ENCODE peak calls at places on chromosomes 13 and 19, in seven cellular contexts. W, D, A, U, Z, B and S are unnamed samples.

GRCh38 chr13:45092668-45093067 is 27.6 kb upstream of the GTF2F2 start:
- DNase-seq in W (no peak), D (no peak), A (no peak), U (no peak), Z (no peak), B (no peak), S (peak; percentile 23)

GRCh38 chr13:114047358-114047881 is 73.5 kb upstream of the C13orf46 start:
- DNase-seq in W (no peak), D (no peak), A (no peak), U (no peak), Z (no peak), B (no peak), S (peak; percentile 20)

GRCh38 chr19:4742717-4743646 is 19.3 kb upstream of the DPP9 start:
- DNase-seq in W (peak; percentile 68), D (no peak), A (peak; percentile 82), U (no peak), Z (peak; percentile 36), B (no peak), S (no peak)

GRCh38 chr13:27450921-27451461 is 627 bp upstream of the MTIF3 start:
- DNase-seq in W (peak; percentile 78), D (peak; percentile 76), A (peak; percentile 54), U (peak; percentile 58), Z (peak; percentile 23), B (no peak), S (peak; percentile 57)

GRCh38 chr19:10333758-10334339 is 520 bp upstream of the RAVER1 start:
- DNase-seq in W (peak; percentile 57), D (no peak), A (no peak), U (no peak), Z (no peak), B (no peak), S (peak; percentile 7)

GRCh38 chr19:55437410-55437809 is 5.7 kb downstream of the SHISA7 start:
- DNase-seq in W (peak; percentile 94), D (peak; percentile 67), A (no peak), U (no peak), Z (peak; percentile 87), B (no peak), S (peak; percentile 68)

GRCh38 chr19:39934584-39935233 is at the start of gene FCGBP:
- DNase-seq in W (no peak), D (peak; percentile 93), A (no peak), U (no peak), Z (no peak), B (no peak), S (no peak)

GRCh38 chr19:9528757-9529336 is 9.6 kb downstream of the ZNF426 start:
- DNase-seq in W (no peak), D (no peak), A (no peak), U (no peak), Z (peak; percentile 71), B (no peak), S (peak; percentile 19)

GRCh38 chr13:45718063-45718462 is 15.9 kb downstream of the CBY2 start:
- DNase-seq in W (peak; percentile 65), D (no peak), A (peak; percentile 48), U (no peak), Z (peak; percentile 84), B (no peak), S (peak; percentile 22)

GRCh38 chr13:111302045-111302722 is 18.3 kb upstream of the TEX29 start:
- DNase-seq in W (no peak), D (no peak), A (no peak), U (no peak), Z (no peak), B (no peak), S (no peak)

GRCh38 chr19:33780251-33780650 is 16.4 kb upstream of the KCTD15 start:
- DNase-seq in W (no peak), D (no peak), A (no peak), U (no peak), Z (peak; percentile 5), B (no peak), S (no peak)

GRCh38 chr19:33779849-33780248 is 16.8 kb upstream of the KCTD15 start:
- DNase-seq in W (no peak), D (no peak), A (no peak), U (no peak), Z (no peak), B (no peak), S (no peak)

GRCh38 chr19:33777351-33777750 is 19.3 kb upstream of the KCTD15 start:
- DNase-seq in W (peak; percentile 59), D (no peak), A (no peak), U (no peak), Z (no peak), B (no peak), S (no peak)

GRCh38 chr19:33777753-33778088 is 18.9 kb upstream of the KCTD15 start:
- DNase-seq in W (no peak), D (no peak), A (no peak), U (no peak), Z (no peak), B (no peak), S (no peak)

GRCh38 chr19:33778089-33778791 is 18.4 kb upstream of the KCTD15 start:
- DNase-seq in W (peak; percentile 99), D (peak; percentile 90), A (peak; percentile 98), U (peak; percentile 85), Z (peak; percentile 65), B (peak; percentile 73), S (peak; percentile 57)
- H3K4me3 ChIP-seq in W (no peak overlapping the region), D (no peak overlapping the region), A (peak overlapping the region; percentile 53), U (no peak overlapping the region), Z (no peak overlapping the region), B (no peak overlapping the region), S (no peak overlapping the region)

GRCh38 chr19:47613165-47614146 is 4.5 kb downstream of the BICRA start:
- DNase-seq in W (peak; percentile 79), D (no peak), A (peak; percentile 51), U (no peak), Z (peak; percentile 98), B (no peak), S (peak; percentile 78)

GRCh38 chr19:47609885-47610545 is 1.1 kb downstream of the BICRA start:
- DNase-seq in W (peak; percentile 82), D (peak; percentile 75), A (peak; percentile 86), U (peak; percentile 66), Z (peak; percentile 69), B (peak; percentile 66), S (peak; percentile 38)

GRCh38 chr19:47608908-47609879 is at the start of gene BICRA:
- DNase-seq in W (peak; percentile 94), D (peak; percentile 88), A (peak; percentile 92), U (peak; percentile 91), Z (peak; percentile 88), B (peak; percentile 84), S (peak; percentile 81)

GRCh38 chr19:47610546-47610894 is 1.6 kb downstream of the BICRA start:
- DNase-seq in W (no peak), D (no peak), A (no peak), U (no peak), Z (no peak), B (no peak), S (no peak)

DNA sequence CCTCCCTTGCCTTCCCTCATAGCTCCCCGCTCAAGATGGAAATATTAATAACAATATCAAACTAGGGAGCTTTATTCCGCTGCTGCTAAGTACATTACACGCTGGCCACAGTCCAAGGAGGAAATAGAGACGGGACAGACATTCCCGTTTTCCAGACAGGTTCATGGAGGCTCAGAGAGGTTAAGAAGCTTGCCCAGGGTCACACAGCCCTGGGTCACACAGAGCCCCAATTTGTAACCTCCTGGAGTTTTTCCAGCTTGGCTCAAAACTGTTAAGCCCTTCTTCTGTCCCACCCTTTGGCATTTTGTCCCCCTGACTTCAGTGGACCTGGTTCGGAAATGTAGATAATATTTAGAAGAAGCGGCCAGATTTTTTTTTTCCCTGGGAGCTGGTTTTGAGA is 2.0 kb downstream of the BICRA start:
- DNase-seq in W (no peak), D (no peak), A (no peak), U (no peak), Z (no peak), B (no peak), S (no peak)
- H3K4me3 ChIP-seq in W (no peak overlapping the region), D (no peak overlapping the region), A (peak overlapping the region; percentile 77), U (no peak overlapping the region), Z (no peak overlapping the region), B (no peak overlapping the region), S (no peak overlapping the region)

GRCh38 chr13:30466841-30467252 is 1.1 kb upstream of the HMGB1 start:
- DNase-seq in W (no peak), D (no peak), A (no peak), U (no peak), Z (peak; percentile 59), B (no peak), S (peak; percentile 27)
- H3K4me3 ChIP-seq in W (no peak overlapping the region), D (no peak overlapping the region), A (peak overlapping the region; percentile 92), U (no peak overlapping the region), Z (no peak overlapping the region), B (no peak overlapping the region), S (no peak overlapping the region)

GRCh38 chr13:69948016-69948415 is 159.6 kb upstream of the ATXN8OS start:
- DNase-seq in W (no peak), D (no peak), A (no peak), U (no peak), Z (no peak), B (no peak), S (no peak)
- H3K4me3 ChIP-seq in W (no peak overlapping the region), D (no peak overlapping the region), A (no peak overlapping the region), U (no peak overlapping the region), Z (no peak overlapping the region), B (no peak overlapping the region), S (no peak overlapping the region)

DNA sequence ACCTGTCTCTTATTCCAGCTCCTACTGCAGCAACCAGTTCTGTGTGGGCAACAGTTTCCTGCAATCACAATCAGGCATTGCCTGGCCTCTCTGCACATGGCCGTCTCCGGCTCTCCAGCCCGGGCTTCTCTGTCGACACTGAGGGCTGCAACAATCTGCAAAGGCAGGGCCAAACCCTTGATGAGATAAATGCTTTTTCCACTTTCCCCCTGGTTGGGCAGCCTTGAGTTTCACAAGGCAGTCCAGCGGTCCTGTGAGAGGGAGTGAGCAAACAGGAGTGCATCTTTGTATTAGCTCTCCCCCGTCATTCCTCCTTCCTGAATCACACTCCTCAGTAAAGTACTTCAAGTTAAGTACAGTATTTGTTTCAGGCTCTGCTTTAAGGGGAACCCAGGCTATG is 40.7 kb upstream of the VWA8 start:
- DNase-seq in W (peak; percentile 13), D (no peak), A (no peak), U (no peak), Z (peak; percentile 34), B (no peak), S (peak; percentile 73)
- H3K4me3 ChIP-seq in W (no peak overlapping the region), D (no peak overlapping the region), A (no peak overlapping the region), U (no peak overlapping the region), Z (no peak overlapping the region), B (no peak overlapping the region), S (no peak overlapping the region)

DNA sequence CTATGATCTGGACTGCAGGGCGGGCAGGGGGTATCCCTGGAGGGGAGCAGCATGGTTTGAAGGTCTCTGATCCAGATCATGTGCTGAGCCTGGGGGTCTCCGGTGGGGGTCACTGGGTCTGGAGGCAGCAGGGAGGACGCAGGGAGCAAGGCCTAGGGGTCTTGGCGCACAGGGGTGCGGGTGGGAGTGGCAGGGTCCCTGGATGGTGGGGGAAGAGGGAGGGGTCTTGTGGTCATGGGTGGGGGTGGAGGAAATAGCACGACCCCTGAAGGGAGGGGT is 1.9 kb downstream of the BTBD2 start:
- DNase-seq in W (peak; percentile 68), D (no peak), A (peak; percentile 37), U (no peak), Z (no peak), B (no peak), S (no peak)
- H3K4me3 ChIP-seq in W (no peak overlapping the region), D (no peak overlapping the region), A (no peak overlapping the region), U (no peak overlapping the region), Z (no peak overlapping the region), B (no peak overlapping the region), S (no peak overlapping the region)